ENCODE peak calls at places on chromosomes 13 and 19, in eight cellular contexts. Y is IMR-90, O is NCI-H460, G is K562, P is amygdala, X is glutamatergic neuron, Q is left colon, N is tibial artery. U is an unnamed sample.
A peak's percentile ranks its signal among the peaks of the same experiment; 100 is the strongest.

GRCh38 chr13:40384976-40385857 is 281.2 kb downstream of the FOXO1 start:
- DNase-seq in G (no peak), Y (no peak), X (no peak), P (no peak), N (no peak), O (no peak), Q (no peak), U (no peak)

GRCh38 chr19:14061081-14061749 is 661 bp downstream of the PALM3 start:
- DNase-seq in G (peak; percentile 8), Y (no peak), Q (no peak), P (no peak), O (no peak), N (no peak), X (no peak), U (no peak)

GRCh38 chr19:4640247-4641000 is 1.1 kb downstream of the TNFAIP8L1 start:
- DNase-seq in N (no peak), Y (no peak), Q (peak; percentile 56), P (no peak), X (no peak), O (no peak), G (no peak), U (no peak)

GRCh38 chr13:46756977-46757376 is 40.0 kb downstream of the ESD start:
- DNase-seq in O (peak; percentile 9), Y (peak; percentile 48), P (no peak), G (no peak), Q (no peak), N (no peak), X (no peak), U (peak; percentile 15)

GRCh38 chr19:34351382-34351802 is 13.6 kb upstream of the GPI start:
- DNase-seq in G (no peak), N (no peak), Y (no peak), X (no peak), Q (no peak), P (no peak), O (no peak), U (no peak)

GRCh38 chr13:86020350-86021002 is 221.3 kb upstream of the SLITRK6 start:
- DNase-seq in X (no peak), O (peak; percentile 47), Q (no peak), G (no peak), Y (peak; percentile 41), N (no peak), P (no peak), U (peak; percentile 73)

GRCh38 chr19:46753420-46754155 is 7.3 kb upstream of the STRN4 start:
- DNase-seq in X (peak; percentile 66), O (peak; percentile 26), Q (no peak), P (no peak), Y (no peak), G (peak; percentile 57), N (no peak), U (peak; percentile 56)

GRCh38 chr19:17829855-17830566 is 8.7 kb upstream of the INSL3 start:
- DNase-seq in O (peak; percentile 65), G (peak; percentile 87), N (no peak), Q (peak; percentile 60), Y (peak; percentile 8), P (no peak), X (peak; percentile 73), U (no peak)

GRCh38 chr19:44846455-44847143 is 502 bp downstream of the NECTIN2 start:
- DNase-seq in O (no peak), X (peak; percentile 49), N (no peak), Y (no peak), P (no peak), Q (peak; percentile 47), G (no peak), U (peak; percentile 46)

GRCh38 chr13:98796798-98797197 is 44.3 kb upstream of the SLC15A1 start:
- DNase-seq in Y (no peak), G (peak; percentile 48), Q (no peak), N (no peak), O (no peak), X (peak; percentile 40), P (no peak), U (no peak)

GRCh38 chr13:30165791-30166190 is 141.6 kb downstream of the KATNAL1 start:
- DNase-seq in N (peak; percentile 61), G (no peak), X (no peak), O (no peak), Y (no peak), Q (no peak), P (peak; percentile 27), U (no peak)

GRCh38 chr13:78121459-78122348 is 203.1 kb upstream of the EDNRB start:
- DNase-seq in Q (no peak), G (peak; percentile 28), Y (peak; percentile 70), P (peak; percentile 43), N (no peak), O (peak; percentile 45), X (peak; percentile 32), U (peak; percentile 81)

GRCh38 chr19:41870401-41870873 is 6.6 kb upstream of the CD79A start:
- DNase-seq in O (no peak), P (no peak), G (no peak), N (no peak), Y (peak; percentile 61), Q (no peak), X (no peak), U (peak; percentile 67)

GRCh38 chr13:94181461-94182107 is 297.9 kb downstream of the DCT start:
- DNase-seq in G (no peak), Q (no peak), Y (no peak), X (no peak), P (no peak), N (no peak), O (no peak), U (no peak)

GRCh38 chr13:98452851-98453250 is 124.1 kb downstream of the STK24 start:
- DNase-seq in N (no peak), Y (no peak), P (no peak), X (no peak), O (no peak), Q (no peak), G (no peak), U (no peak)

GRCh38 chr19:4456566-4456842 is 1.1 kb downstream of the UBXN6 start:
- DNase-seq in N (no peak), Q (peak; percentile 50), O (no peak), Y (peak; percentile 75), P (peak; percentile 56), X (no peak), G (peak; percentile 42), U (peak; percentile 84)

GRCh38 chr13:40116008-40116407 is 460.5 kb downstream of the COG6 start:
- DNase-seq in X (no peak), P (no peak), N (no peak), G (peak; percentile 46), O (peak; percentile 82), Q (peak; percentile 81), Y (peak; percentile 40), U (peak; percentile 84)

GRCh38 chr13:25992076-25992475 is 59.7 kb downstream of the SHISA2 start:
- DNase-seq in Q (no peak), G (no peak), O (no peak), N (no peak), Y (no peak), X (no peak), P (no peak), U (no peak)

GRCh38 chr19:46604781-46605355 is 3.7 kb downstream of the CALM3 start:
- DNase-seq in Q (no peak), X (no peak), Y (no peak), G (peak; percentile 14), N (peak; percentile 94), P (peak; percentile 42), O (no peak), U (no peak)

GRCh38 chr13:99359493-99359892 is 52.3 kb upstream of the GPR183 start:
- DNase-seq in P (no peak), O (no peak), N (no peak), G (no peak), X (no peak), Q (no peak), Y (no peak), U (no peak)

GRCh38 chr13:53844747-53845146 is 816.1 kb downstream of the OLFM4 start:
- DNase-seq in N (no peak), Y (no peak), X (no peak), Q (no peak), P (no peak), O (no peak), G (no peak), U (no peak)

GRCh38 chr13:51771418-51772104 is 32.4 kb downstream of the DHRS12 start:
- DNase-seq in N (no peak), X (no peak), Y (no peak), G (no peak), O (no peak), P (no peak), Q (no peak), U (no peak)

GRCh38 chr19:46717716-46718143 is 816 bp upstream of the PRKD2 start:
- DNase-seq in G (no peak), P (no peak), O (no peak), N (no peak), Y (no peak), X (no peak), Q (no peak), U (no peak)

GRCh38 chr13:23620211-23620610 is 50.0 kb downstream of the TNFRSF19 start:
- DNase-seq in Y (no peak), P (no peak), O (no peak), G (no peak), N (no peak), X (no peak), Q (no peak), U (no peak)

U was measured in ELR.